ENCODE peak calls at places on chromosomes 2 and 18, in six cellular contexts. C is CD8-positive, alpha-beta memory T cell; A is thoracic aorta; P is NCI-H187 treated with DMSO at 0.1 percent for 48 hours; S is GM03348; Y is stimulated activated CD4-positive, alpha-beta T cell treated with anti-CD3 and anti-CD28 coated beads, Interleukin-1b, Interleukin-23, amount 100 ng/mL, for 24 hours. L is an unnamed sample.

GRCh38 chr2:158926478-158926948 is 41.9 kb upstream of the TANC1 start:
- DNase-seq in C (no peak), A (no peak), P (no peak), S (no peak), Y (no peak), L (peak; percentile 82)

GRCh38 chr2:204325468-204325867 is 219.8 kb upstream of the PARD3B start:
- DNase-seq in C (peak; percentile 66), A (no peak), P (peak; percentile 10), S (peak; percentile 73), Y (peak; percentile 23), L (peak; percentile 58)

GRCh38 chr2:224401641-224402342 is at the start of gene FAM124B:
- DNase-seq in C (peak; percentile 7), A (peak; percentile 13), P (no peak), S (no peak), Y (no peak), L (peak; percentile 3)

GRCh38 chr18:24057804-24058203 is 43.2 kb downstream of the TTC39C start:
- DNase-seq in C (no peak), A (no peak), P (no peak), S (no peak), Y (no peak), L (no peak)

GRCh38 chr18:79543861-79544385 is 135.7 kb upstream of the CTDP1 start:
- DNase-seq in C (no peak), A (no peak), P (no peak), S (no peak), Y (no peak), L (no peak)

GRCh38 chr2:69605332-69605731 is 38.2 kb downstream of the AAK1 start:
- DNase-seq in C (no peak), A (no peak), P (no peak), S (no peak), Y (no peak), L (no peak)

GRCh38 chr2:24632175-24632574 is 141.1 kb downstream of the NCOA1 start:
- DNase-seq in C (no peak), A (no peak), P (no peak), S (no peak), Y (no peak), L (no peak)

GRCh38 chr2:241063093-241063551 is 39.0 kb downstream of the MTERF4 start:
- DNase-seq in C (no peak), A (no peak), P (no peak), S (peak; percentile 7), Y (no peak), L (no peak)

GRCh38 chr2:219870023-219870422 is 242.6 kb downstream of the SLC4A3 start:
- DNase-seq in C (no peak), A (no peak), P (no peak), S (no peak), Y (no peak), L (peak; percentile 53)

GRCh38 chr2:62423883-62424458 is 82.0 kb downstream of the TMEM17 start:
- DNase-seq in C (no peak), A (no peak), P (no peak), S (no peak), Y (no peak), L (no peak)

GRCh38 chr2:164014068-164014577 is 278.3 kb upstream of the FIGN start:
- DNase-seq in C (no peak), A (no peak), P (no peak), S (peak; percentile 14), Y (no peak), L (no peak)

GRCh38 chr2:189104926-189105325 is 74.6 kb downstream of the COL5A2 start:
- DNase-seq in C (no peak), A (no peak), P (no peak), S (no peak), Y (no peak), L (no peak)

GRCh38 chr2:17148298-17149228 is 369.7 kb downstream of the RAD51AP2 start:
- DNase-seq in C (no peak), A (no peak), P (no peak), S (peak; percentile 23), Y (no peak), L (peak; percentile 32)

GRCh38 chr2:128323501-128323931 is 4.8 kb upstream of the HS6ST1 start:
- DNase-seq in C (no peak), A (no peak), P (no peak), S (no peak), Y (no peak), L (no peak)

GRCh38 chr2:70124983-70125480 is 37.8 kb downstream of the PCBP1 start:
- DNase-seq in C (peak; percentile 76), A (no peak), P (no peak), S (peak; percentile 60), Y (no peak), L (no peak)

GRCh38 chr2:154195644-154196221 is 324.0 kb downstream of the GALNT13 start:
- DNase-seq in C (no peak), A (no peak), P (no peak), S (no peak), Y (no peak), L (no peak)

GRCh38 chr18:23032030-23032582 is 99.0 kb downstream of the RBBP8 start:
- DNase-seq in C (no peak), A (no peak), P (no peak), S (peak; percentile 85), Y (no peak), L (no peak)

GRCh38 chr2:180520816-180521595 is 459.4 kb upstream of the UBE2E3 start:
- DNase-seq in C (no peak), A (no peak), P (no peak), S (no peak), Y (no peak), L (no peak)

GRCh38 chr18:78980279-78980771 is 707 bp downstream of the SALL3 start:
- DNase-seq in C (no peak), A (no peak), P (no peak), S (no peak), Y (no peak), L (no peak)

GRCh38 chr2:121501070-121501469 is 29.6 kb upstream of the RNU4ATAC start:
- DNase-seq in C (no peak), A (no peak), P (no peak), S (peak; percentile 63), Y (no peak), L (peak; percentile 45)

GRCh38 chr2:58357521-58357920 is 116.4 kb upstream of the FANCL start:
- DNase-seq in C (no peak), A (no peak), P (no peak), S (no peak), Y (no peak), L (no peak)

GRCh38 chr2:122980672-122981071 is 1044.4 kb upstream of the CNTNAP5 start:
- DNase-seq in C (no peak), A (no peak), P (no peak), S (no peak), Y (no peak), L (no peak)

L was measured in MG63.